ENCODE peak calls at places on chromosomes 12 and 14, in five cellular contexts. Y is lower leg skin, J is fibroblast of mammary gland, L is A549, H is epithelial cell of esophagus. E is an unnamed sample.
A peak's percentile ranks its signal among the peaks of the same experiment; 100 is the strongest.

GRCh38 chr12:106113446-106114083 is 25.2 kb downstream of the NUAK1 start:
- DNase-seq in Y (no peak), J (no peak), L (peak; percentile 76), H (peak; percentile 76), E (peak; percentile 72)

GRCh38 chr12:95522692-95523091 is 28.6 kb downstream of the USP44 start:
- DNase-seq in Y (no peak), J (no peak), L (no peak), H (no peak), E (no peak)

GRCh38 chr12:25197608-25198007 is 2.6 kb downstream of the ETFRF1 start:
- DNase-seq in Y (no peak), J (no peak), L (no peak), H (no peak), E (no peak)

GRCh38 chr12:116319851-116320621 is 42.5 kb upstream of the MED13L start:
- DNase-seq in Y (peak; percentile 89), J (peak; percentile 99), L (no peak), H (peak; percentile 90), E (peak; percentile 99)

GRCh38 chr12:79236920-79237319 is 372.3 kb downstream of the SYT1 start:
- DNase-seq in Y (no peak), J (no peak), L (no peak), H (no peak), E (no peak)

GRCh38 chr12:77685112-77685511 is 145.6 kb upstream of the NAV3 start:
- DNase-seq in Y (peak; percentile 85), J (peak; percentile 82), L (peak; percentile 76), H (peak; percentile 83), E (peak; percentile 88)

GRCh38 chr14:95314609-95315008 is 5.1 kb downstream of the CLMN start:
- DNase-seq in Y (no peak), J (peak; percentile 70), L (peak; percentile 43), H (peak; percentile 88), E (peak; percentile 20)

GRCh38 chr12:112191201-112191600 is 65.8 kb downstream of the TRAFD1 start:
- DNase-seq in Y (no peak), J (no peak), L (no peak), H (no peak), E (no peak)

GRCh38 chr14:66383771-66384170 is 102.4 kb upstream of the CCDC196 start:
- DNase-seq in Y (no peak), J (no peak), L (no peak), H (no peak), E (no peak)

GRCh38 chr12:74537126-74537706 is 419 bp upstream of the ATXN7L3B start:
- DNase-seq in Y (no peak), J (peak; percentile 70), L (peak; percentile 85), H (peak; percentile 59), E (peak; percentile 77)

GRCh38 chr12:52607314-52607713 is 6.1 kb upstream of the KRT72 start:
- DNase-seq in Y (no peak), J (no peak), L (no peak), H (no peak), E (no peak)

GRCh38 chr12:59459966-59460365 is 135.9 kb upstream of the SLC16A7 start:
- DNase-seq in Y (no peak), J (peak; percentile 28), L (no peak), H (peak; percentile 36), E (peak; percentile 78)

GRCh38 chr14:71905031-71905430 is 27.2 kb upstream of the RGS6 start:
- DNase-seq in Y (no peak), J (no peak), L (no peak), H (no peak), E (no peak)
- H3K4me3 ChIP-seq in Y (no peak overlapping the region), J (no peak overlapping the region), L (no peak overlapping the region), H (no peak overlapping the region), E (no peak overlapping the region)

DNA sequence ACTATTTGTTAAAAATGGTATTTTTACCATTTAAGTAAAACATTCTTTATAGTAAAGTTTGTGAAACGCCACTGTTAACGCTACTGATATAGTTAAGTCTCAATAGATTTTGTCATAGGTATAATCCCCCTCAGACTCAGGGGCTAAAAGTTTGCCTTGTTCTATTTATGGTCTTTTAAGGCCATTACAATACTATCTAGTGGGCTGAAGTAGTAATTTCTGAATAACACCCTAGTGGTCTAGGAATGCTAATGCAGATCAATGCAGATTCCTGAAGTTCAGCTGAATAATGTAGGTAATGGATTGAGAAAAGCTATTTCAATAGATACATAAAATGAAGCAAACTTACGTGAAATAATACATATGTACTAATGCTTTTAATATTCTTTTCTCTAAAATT is 989.3 kb upstream of the NOVA1 start:
- DNase-seq in Y (no peak), J (no peak), L (no peak), H (no peak), E (no peak)
- TF ChIP-seq CTCF in Y (no peak), J (no peak), L (no peak), H (no peak), E (no peak)

DNA sequence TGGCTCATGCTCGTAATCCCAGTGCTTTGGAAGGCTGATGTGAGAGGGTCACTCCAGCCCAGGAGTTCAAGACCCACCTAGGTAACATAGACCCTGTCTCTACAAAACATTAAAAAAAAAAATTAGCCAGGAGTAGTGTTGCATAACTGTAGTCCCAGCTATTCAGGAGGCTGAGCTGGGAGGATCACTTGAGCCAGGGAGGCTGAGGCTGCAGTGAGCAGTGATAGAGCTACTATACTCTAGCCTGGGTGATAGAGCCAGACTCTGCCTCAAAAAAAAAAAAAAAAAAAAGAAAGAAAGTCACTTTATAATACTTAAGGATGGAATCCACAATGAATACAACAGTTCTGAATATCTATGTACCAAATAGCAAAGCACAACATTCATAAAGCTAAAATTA is 10.2 kb upstream of the SLC10A1 start:
- DNase-seq in Y (no peak), J (no peak), L (no peak), H (no peak), E (no peak)
- H3K4me3 ChIP-seq in Y (no peak overlapping the region), J (no peak overlapping the region), L (no peak overlapping the region), H (no peak overlapping the region), E (no peak overlapping the region)

GRCh38 chr12:9699898-9700605 is 30.5 kb downstream of the CLEC2D start:
- DNase-seq in Y (no peak), J (peak; percentile 5), L (no peak), H (peak; percentile 28), E (peak; percentile 25)

GRCh38 chr12:9699269-9699897 is 29.9 kb downstream of the CLEC2D start:
- DNase-seq in Y (no peak), J (no peak), L (no peak), H (no peak), E (no peak)

GRCh38 chr12:9701380-9702154 is 31.3 kb downstream of the CLECL1 start:
- DNase-seq in Y (no peak), J (no peak), L (no peak), H (no peak), E (no peak)

GRCh38 chr12:9700606-9700956 is 31.1 kb downstream of the CLEC2D start:
- DNase-seq in Y (no peak), J (no peak), L (no peak), H (no peak), E (no peak)

DNA sequence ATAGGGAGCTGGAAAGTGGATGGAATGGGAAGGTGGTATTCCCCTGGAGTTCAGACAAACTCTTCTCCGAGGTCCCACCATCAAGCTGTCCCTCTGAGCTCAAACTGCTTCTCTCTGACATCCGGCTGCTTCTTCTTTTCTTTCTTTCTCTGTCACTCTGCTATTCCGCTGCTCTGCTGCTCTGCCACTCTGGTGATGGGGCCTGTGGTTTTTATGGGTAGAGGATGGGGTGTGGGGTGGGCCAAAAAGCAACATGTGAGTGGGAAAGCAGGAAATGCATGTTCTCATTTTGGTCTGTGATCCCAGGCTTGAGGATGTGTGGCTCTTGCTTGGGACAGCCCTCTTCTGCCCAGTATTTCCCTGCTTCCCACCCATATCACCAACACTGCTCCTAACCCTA is 30.7 kb downstream of the CLECL1 start:
- DNase-seq in Y (no peak), J (no peak), L (no peak), H (no peak), E (no peak)
- TF ChIP-seq CTCF in Y (no peak), J (no peak), L (no peak), H (no peak), E (no peak)

E was measured in fibroblast of the aortic adventitia.